ENCODE peak calls at places on chromosomes 16 and 17, in ten cellular contexts. One of them, this sample, is unnamed.

GRCh38 chr16:49462989-49463371 is 89.4 kb downstream of the C16orf78 start:
- DNase-seq in NCI-H748 treated with DMSO at 0.1 percent for 48 hours: peak
- DNase-seq in stimulated activated naive CD4-positive, alpha-beta T cell treated with Interleukin-2 at 50 U/mL for 16 hours: no peak
- DNase-seq in A549: no peak
- DNase-seq in right cardiac atrium: no peak
- DNase-seq in T-helper 1 cell: no peak
- DNase-seq in GM13976: no peak
- DNase-seq in tibial nerve: no peak
- DNase-seq in HS-5: no peak
- DNase-seq in mesendoderm: no peak
- DNase-seq in this sample: no peak

GRCh38 chr17:77115510-77115909 is 25.3 kb upstream of the SEC14L1 start:
- DNase-seq in mesendoderm: no peak
- DNase-seq in right cardiac atrium: no peak
- DNase-seq in A549: no peak
- DNase-seq in HS-5: no peak
- DNase-seq in stimulated activated naive CD4-positive, alpha-beta T cell treated with Interleukin-2 at 50 U/mL for 16 hours: no peak
- DNase-seq in tibial nerve: no peak
- DNase-seq in GM13976: no peak
- DNase-seq in NCI-H748 treated with DMSO at 0.1 percent for 48 hours: no peak
- DNase-seq in T-helper 1 cell: no peak
- DNase-seq in this sample: no peak

GRCh38 chr16:13176711-13177110 is 275.3 kb downstream of the SHISA9 start:
- DNase-seq in stimulated activated naive CD4-positive, alpha-beta T cell treated with Interleukin-2 at 50 U/mL for 16 hours: no peak
- DNase-seq in right cardiac atrium: no peak
- DNase-seq in A549: no peak
- DNase-seq in NCI-H748 treated with DMSO at 0.1 percent for 48 hours: no peak
- DNase-seq in tibial nerve: no peak
- DNase-seq in HS-5: no peak
- DNase-seq in mesendoderm: no peak
- DNase-seq in GM13976: no peak
- DNase-seq in T-helper 1 cell: no peak
- DNase-seq in this sample: no peak

GRCh38 chr16:57150682-57151330 is 35.0 kb downstream of the PSME3IP1 start:
- DNase-seq in stimulated activated naive CD4-positive, alpha-beta T cell treated with Interleukin-2 at 50 U/mL for 16 hours: no peak
- DNase-seq in A549: no peak
- DNase-seq in mesendoderm: peak
- DNase-seq in T-helper 1 cell: no peak
- DNase-seq in HS-5: no peak
- DNase-seq in NCI-H748 treated with DMSO at 0.1 percent for 48 hours: no peak
- DNase-seq in tibial nerve: no peak
- DNase-seq in right cardiac atrium: no peak
- DNase-seq in GM13976: no peak
- DNase-seq in this sample: no peak

GRCh38 chr17:53032861-53033271 is 789.9 kb upstream of the KIF2B start:
- DNase-seq in right cardiac atrium: no peak
- DNase-seq in HS-5: no peak
- DNase-seq in T-helper 1 cell: no peak
- DNase-seq in GM13976: no peak
- DNase-seq in stimulated activated naive CD4-positive, alpha-beta T cell treated with Interleukin-2 at 50 U/mL for 16 hours: no peak
- DNase-seq in A549: no peak
- DNase-seq in tibial nerve: no peak
- DNase-seq in NCI-H748 treated with DMSO at 0.1 percent for 48 hours: no peak
- DNase-seq in mesendoderm: peak
- DNase-seq in this sample: peak

GRCh38 chr17:64698725-64699124 is 36.6 kb upstream of the SMURF2 start:
- DNase-seq in HS-5: no peak
- DNase-seq in stimulated activated naive CD4-positive, alpha-beta T cell treated with Interleukin-2 at 50 U/mL for 16 hours: no peak
- DNase-seq in NCI-H748 treated with DMSO at 0.1 percent for 48 hours: no peak
- DNase-seq in GM13976: no peak
- DNase-seq in right cardiac atrium: no peak
- DNase-seq in tibial nerve: no peak
- DNase-seq in A549: no peak
- DNase-seq in mesendoderm: no peak
- DNase-seq in T-helper 1 cell: no peak
- DNase-seq in this sample: no peak

GRCh38 chr17:11140028-11140427 is 101.0 kb upstream of the SHISA6 start:
- DNase-seq in stimulated activated naive CD4-positive, alpha-beta T cell treated with Interleukin-2 at 50 U/mL for 16 hours: no peak
- DNase-seq in A549: no peak
- DNase-seq in NCI-H748 treated with DMSO at 0.1 percent for 48 hours: no peak
- DNase-seq in mesendoderm: no peak
- DNase-seq in right cardiac atrium: peak
- DNase-seq in tibial nerve: no peak
- DNase-seq in HS-5: no peak
- DNase-seq in T-helper 1 cell: no peak
- DNase-seq in GM13976: no peak
- DNase-seq in this sample: no peak

GRCh38 chr16:8826278-8826879 is 28.7 kb downstream of the PMM2 start:
- DNase-seq in mesendoderm: no peak
- DNase-seq in NCI-H748 treated with DMSO at 0.1 percent for 48 hours: no peak
- DNase-seq in GM13976: no peak
- DNase-seq in tibial nerve: no peak
- DNase-seq in HS-5: no peak
- DNase-seq in right cardiac atrium: no peak
- DNase-seq in stimulated activated naive CD4-positive, alpha-beta T cell treated with Interleukin-2 at 50 U/mL for 16 hours: no peak
- DNase-seq in T-helper 1 cell: no peak
- DNase-seq in A549: no peak
- DNase-seq in this sample: no peak

GRCh38 chr16:56419740-56420548 is 5.4 kb downstream of the AMFR start:
- DNase-seq in GM13976: no peak
- DNase-seq in NCI-H748 treated with DMSO at 0.1 percent for 48 hours: no peak
- DNase-seq in tibial nerve: no peak
- DNase-seq in right cardiac atrium: no peak
- DNase-seq in HS-5: no peak
- DNase-seq in stimulated activated naive CD4-positive, alpha-beta T cell treated with Interleukin-2 at 50 U/mL for 16 hours: no peak
- DNase-seq in A549: no peak
- DNase-seq in T-helper 1 cell: no peak
- DNase-seq in mesendoderm: no peak
- DNase-seq in this sample: no peak

GRCh38 chr16:75062135-75062943 is 54.2 kb downstream of the LDHD start:
- DNase-seq in mesendoderm: no peak
- DNase-seq in GM13976: no peak
- DNase-seq in A549: no peak
- DNase-seq in stimulated activated naive CD4-positive, alpha-beta T cell treated with Interleukin-2 at 50 U/mL for 16 hours: no peak
- DNase-seq in T-helper 1 cell: no peak
- DNase-seq in tibial nerve: no peak
- DNase-seq in HS-5: no peak
- DNase-seq in right cardiac atrium: peak
- DNase-seq in NCI-H748 treated with DMSO at 0.1 percent for 48 hours: no peak
- DNase-seq in this sample: no peak

GRCh38 chr17:78242024-78242742 is 10.8 kb downstream of the TMEM235 start:
- DNase-seq in GM13976: no peak
- DNase-seq in mesendoderm: no peak
- DNase-seq in right cardiac atrium: peak
- DNase-seq in tibial nerve: no peak
- DNase-seq in T-helper 1 cell: no peak
- DNase-seq in HS-5: no peak
- DNase-seq in A549: no peak
- DNase-seq in NCI-H748 treated with DMSO at 0.1 percent for 48 hours: no peak
- DNase-seq in stimulated activated naive CD4-positive, alpha-beta T cell treated with Interleukin-2 at 50 U/mL for 16 hours: no peak
- DNase-seq in this sample: no peak

GRCh38 chr17:7580631-7581554 is 1.5 kb downstream of the CD68 start:
- DNase-seq in tibial nerve: no peak
- DNase-seq in stimulated activated naive CD4-positive, alpha-beta T cell treated with Interleukin-2 at 50 U/mL for 16 hours: no peak
- DNase-seq in GM13976: no peak
- DNase-seq in HS-5: no peak
- DNase-seq in NCI-H748 treated with DMSO at 0.1 percent for 48 hours: no peak
- DNase-seq in right cardiac atrium: no peak
- DNase-seq in mesendoderm: no peak
- DNase-seq in T-helper 1 cell: no peak
- DNase-seq in A549: no peak
- DNase-seq in this sample: peak

GRCh38 chr17:63647065-63647725 is 25.0 kb downstream of the MAP3K3 start:
- DNase-seq in stimulated activated naive CD4-positive, alpha-beta T cell treated with Interleukin-2 at 50 U/mL for 16 hours: no peak
- DNase-seq in HS-5: no peak
- DNase-seq in right cardiac atrium: no peak
- DNase-seq in GM13976: no peak
- DNase-seq in T-helper 1 cell: no peak
- DNase-seq in tibial nerve: no peak
- DNase-seq in mesendoderm: peak
- DNase-seq in A549: no peak
- DNase-seq in NCI-H748 treated with DMSO at 0.1 percent for 48 hours: no peak
- DNase-seq in this sample: no peak

GRCh38 chr17:78738698-78739097 is 43.4 kb downstream of the CYTH1 start:
- DNase-seq in right cardiac atrium: no peak
- DNase-seq in mesendoderm: no peak
- DNase-seq in GM13976: no peak
- DNase-seq in HS-5: no peak
- DNase-seq in A549: no peak
- DNase-seq in NCI-H748 treated with DMSO at 0.1 percent for 48 hours: no peak
- DNase-seq in tibial nerve: no peak
- DNase-seq in T-helper 1 cell: no peak
- DNase-seq in stimulated activated naive CD4-positive, alpha-beta T cell treated with Interleukin-2 at 50 U/mL for 16 hours: no peak
- DNase-seq in this sample: no peak

GRCh38 chr17:3738562-3739295 is 15.0 kb downstream of the HASPIN start:
- DNase-seq in T-helper 1 cell: peak
- DNase-seq in HS-5: no peak
- DNase-seq in GM13976: no peak
- DNase-seq in A549: no peak
- DNase-seq in stimulated activated naive CD4-positive, alpha-beta T cell treated with Interleukin-2 at 50 U/mL for 16 hours: peak
- DNase-seq in right cardiac atrium: peak
- DNase-seq in mesendoderm: peak
- DNase-seq in NCI-H748 treated with DMSO at 0.1 percent for 48 hours: no peak
- DNase-seq in tibial nerve: no peak
- DNase-seq in this sample: peak

GRCh38 chr17:74554909-74555308 is 9.0 kb upstream of the CD300C start:
- DNase-seq in NCI-H748 treated with DMSO at 0.1 percent for 48 hours: no peak
- DNase-seq in HS-5: no peak
- DNase-seq in GM13976: no peak
- DNase-seq in A549: no peak
- DNase-seq in mesendoderm: no peak
- DNase-seq in T-helper 1 cell: no peak
- DNase-seq in right cardiac atrium: no peak
- DNase-seq in tibial nerve: no peak
- DNase-seq in stimulated activated naive CD4-positive, alpha-beta T cell treated with Interleukin-2 at 50 U/mL for 16 hours: no peak
- DNase-seq in this sample: no peak

GRCh38 chr17:30921544-30922196 is at the start of gene ADAP2:
- DNase-seq in stimulated activated naive CD4-positive, alpha-beta T cell treated with Interleukin-2 at 50 U/mL for 16 hours: no peak
- DNase-seq in tibial nerve: no peak
- DNase-seq in mesendoderm: peak
- DNase-seq in T-helper 1 cell: no peak
- DNase-seq in HS-5: no peak
- DNase-seq in right cardiac atrium: peak
- DNase-seq in NCI-H748 treated with DMSO at 0.1 percent for 48 hours: no peak
- DNase-seq in GM13976: peak
- DNase-seq in A549: peak
- DNase-seq in this sample: peak

GRCh38 chr16:85220125-85220839 is 108.0 kb upstream of the CIBAR2 start:
- DNase-seq in tibial nerve: no peak
- DNase-seq in HS-5: no peak
- DNase-seq in A549: no peak
- DNase-seq in mesendoderm: no peak
- DNase-seq in right cardiac atrium: peak
- DNase-seq in T-helper 1 cell: no peak
- DNase-seq in stimulated activated naive CD4-positive, alpha-beta T cell treated with Interleukin-2 at 50 U/mL for 16 hours: no peak
- DNase-seq in NCI-H748 treated with DMSO at 0.1 percent for 48 hours: peak
- DNase-seq in GM13976: no peak
- DNase-seq in this sample: peak

GRCh38 chr17:67980456-67980855 is 15.8 kb downstream of the C17orf58 start:
- DNase-seq in tibial nerve: no peak
- DNase-seq in NCI-H748 treated with DMSO at 0.1 percent for 48 hours: no peak
- DNase-seq in mesendoderm: no peak
- DNase-seq in stimulated activated naive CD4-positive, alpha-beta T cell treated with Interleukin-2 at 50 U/mL for 16 hours: no peak
- DNase-seq in GM13976: no peak
- DNase-seq in HS-5: no peak
- DNase-seq in right cardiac atrium: no peak
- DNase-seq in T-helper 1 cell: no peak
- DNase-seq in A549: no peak
- DNase-seq in this sample: peak

GRCh38 chr16:87922250-87922871 is 14.0 kb downstream of the CA5A start:
- DNase-seq in right cardiac atrium: no peak
- DNase-seq in A549: no peak
- DNase-seq in tibial nerve: no peak
- DNase-seq in NCI-H748 treated with DMSO at 0.1 percent for 48 hours: no peak
- DNase-seq in mesendoderm: no peak
- DNase-seq in GM13976: no peak
- DNase-seq in T-helper 1 cell: no peak
- DNase-seq in HS-5: no peak
- DNase-seq in stimulated activated naive CD4-positive, alpha-beta T cell treated with Interleukin-2 at 50 U/mL for 16 hours: no peak
- DNase-seq in this sample: no peak

GRCh38 chr17:73455050-73455687 is 143.4 kb upstream of the CDC42EP4 start:
- DNase-seq in NCI-H748 treated with DMSO at 0.1 percent for 48 hours: peak
- DNase-seq in tibial nerve: no peak
- DNase-seq in A549: no peak
- DNase-seq in stimulated activated naive CD4-positive, alpha-beta T cell treated with Interleukin-2 at 50 U/mL for 16 hours: no peak
- DNase-seq in HS-5: no peak
- DNase-seq in mesendoderm: no peak
- DNase-seq in right cardiac atrium: no peak
- DNase-seq in T-helper 1 cell: no peak
- DNase-seq in GM13976: no peak
- DNase-seq in this sample: no peak

GRCh38 chr16:77207029-77207428 is 7.8 kb downstream of the SYCE1L start:
- DNase-seq in right cardiac atrium: no peak
- DNase-seq in T-helper 1 cell: no peak
- DNase-seq in GM13976: no peak
- DNase-seq in NCI-H748 treated with DMSO at 0.1 percent for 48 hours: no peak
- DNase-seq in A549: no peak
- DNase-seq in mesendoderm: no peak
- DNase-seq in stimulated activated naive CD4-positive, alpha-beta T cell treated with Interleukin-2 at 50 U/mL for 16 hours: no peak
- DNase-seq in tibial nerve: no peak
- DNase-seq in HS-5: no peak
- DNase-seq in this sample: no peak

GRCh38 chr16:11791144-11791828 is 5.8 kb downstream of the ZC3H7A start:
- DNase-seq in NCI-H748 treated with DMSO at 0.1 percent for 48 hours: no peak
- DNase-seq in A549: no peak
- DNase-seq in stimulated activated naive CD4-positive, alpha-beta T cell treated with Interleukin-2 at 50 U/mL for 16 hours: no peak
- DNase-seq in GM13976: no peak
- DNase-seq in T-helper 1 cell: no peak
- DNase-seq in mesendoderm: no peak
- DNase-seq in tibial nerve: no peak
- DNase-seq in right cardiac atrium: no peak
- DNase-seq in HS-5: no peak
- DNase-seq in this sample: no peak

GRCh38 chr17:61619493-61619892 is 28.5 kb upstream of the NACA2 start:
- DNase-seq in NCI-H748 treated with DMSO at 0.1 percent for 48 hours: no peak
- DNase-seq in HS-5: no peak
- DNase-seq in A549: no peak
- DNase-seq in mesendoderm: peak
- DNase-seq in GM13976: no peak
- DNase-seq in stimulated activated naive CD4-positive, alpha-beta T cell treated with Interleukin-2 at 50 U/mL for 16 hours: no peak
- DNase-seq in T-helper 1 cell: no peak
- DNase-seq in tibial nerve: no peak
- DNase-seq in right cardiac atrium: no peak
- DNase-seq in this sample: no peak

GRCh38 chr16:72927199-72928088 is 120.5 kb downstream of the ZFHX3 start:
- DNase-seq in stimulated activated naive CD4-positive, alpha-beta T cell treated with Interleukin-2 at 50 U/mL for 16 hours: no peak
- DNase-seq in A549: peak
- DNase-seq in right cardiac atrium: no peak
- DNase-seq in NCI-H748 treated with DMSO at 0.1 percent for 48 hours: peak
- DNase-seq in T-helper 1 cell: no peak
- DNase-seq in HS-5: peak
- DNase-seq in mesendoderm: no peak
- DNase-seq in tibial nerve: no peak
- DNase-seq in GM13976: no peak
- DNase-seq in this sample: no peak